ENCODE peak calls at places on chromosomes 11 and 22, in seven cellular contexts. One of them, this sample, is unnamed.

GRCh38 chr11:107859459-107860239 is 1.1 kb upstream of the SLC35F2 start:
- DNase-seq in fibroblast of the conjunctiva: no peak
- DNase-seq in endothelial cell: peak; percentile 12
- DNase-seq in skeletal muscle cell: no peak
- DNase-seq in activated CD8-positive, alpha-beta memory T cell treated with anti-CD3 and anti-CD28 coated beads, Interleukin-2, amount 50 U/mL, for 48 hours: peak; percentile 72
- DNase-seq in activated CD4-positive, alpha-beta T cell treated with anti-CD3 and anti-CD28 coated beads for 24 hours: no peak
- DNase-seq in cardiac muscle cell: peak; percentile 18
- DNase-seq in this sample: peak; percentile 72

GRCh38 chr11:57643802-57644201 is 5.9 kb downstream of the YPEL4 start:
- DNase-seq in fibroblast of the conjunctiva: no peak
- DNase-seq in endothelial cell: no peak
- DNase-seq in skeletal muscle cell: no peak
- DNase-seq in activated CD8-positive, alpha-beta memory T cell treated with anti-CD3 and anti-CD28 coated beads, Interleukin-2, amount 50 U/mL, for 48 hours: no peak
- DNase-seq in activated CD4-positive, alpha-beta T cell treated with anti-CD3 and anti-CD28 coated beads for 24 hours: no peak
- DNase-seq in cardiac muscle cell: peak; percentile 67
- DNase-seq in this sample: no peak

GRCh38 chr22:24985824-24986214 is 33.3 kb downstream of the KIAA1671 start:
- DNase-seq in fibroblast of the conjunctiva: no peak
- DNase-seq in endothelial cell: no peak
- DNase-seq in skeletal muscle cell: peak; percentile 52
- DNase-seq in activated CD8-positive, alpha-beta memory T cell treated with anti-CD3 and anti-CD28 coated beads, Interleukin-2, amount 50 U/mL, for 48 hours: no peak
- DNase-seq in activated CD4-positive, alpha-beta T cell treated with anti-CD3 and anti-CD28 coated beads for 24 hours: no peak
- DNase-seq in cardiac muscle cell: peak; percentile 96
- DNase-seq in this sample: peak; percentile 94

GRCh38 chr11:60345489-60345888 is 18.4 kb downstream of the MS4A6E start:
- DNase-seq in fibroblast of the conjunctiva: no peak
- DNase-seq in endothelial cell: peak; percentile 34
- DNase-seq in skeletal muscle cell: no peak
- DNase-seq in activated CD8-positive, alpha-beta memory T cell treated with anti-CD3 and anti-CD28 coated beads, Interleukin-2, amount 50 U/mL, for 48 hours: peak; percentile 54
- DNase-seq in activated CD4-positive, alpha-beta T cell treated with anti-CD3 and anti-CD28 coated beads for 24 hours: no peak
- DNase-seq in cardiac muscle cell: peak; percentile 3
- DNase-seq in this sample: peak; percentile 42

GRCh38 chr11:12817681-12818332 is 143.6 kb downstream of the TEAD1 start:
- DNase-seq in fibroblast of the conjunctiva: no peak
- DNase-seq in endothelial cell: no peak
- DNase-seq in skeletal muscle cell: no peak
- DNase-seq in activated CD8-positive, alpha-beta memory T cell treated with anti-CD3 and anti-CD28 coated beads, Interleukin-2, amount 50 U/mL, for 48 hours: no peak
- DNase-seq in activated CD4-positive, alpha-beta T cell treated with anti-CD3 and anti-CD28 coated beads for 24 hours: no peak
- DNase-seq in cardiac muscle cell: no peak
- DNase-seq in this sample: no peak

GRCh38 chr11:1228183-1228821 is 5.4 kb downstream of the MUC5B start:
- DNase-seq in fibroblast of the conjunctiva: no peak
- DNase-seq in endothelial cell: no peak
- DNase-seq in skeletal muscle cell: no peak
- DNase-seq in activated CD8-positive, alpha-beta memory T cell treated with anti-CD3 and anti-CD28 coated beads, Interleukin-2, amount 50 U/mL, for 48 hours: no peak
- DNase-seq in activated CD4-positive, alpha-beta T cell treated with anti-CD3 and anti-CD28 coated beads for 24 hours: no peak
- DNase-seq in cardiac muscle cell: no peak
- DNase-seq in this sample: no peak

GRCh38 chr22:37254867-37255233 is 10.8 kb upstream of the RAC2 start:
- DNase-seq in fibroblast of the conjunctiva: no peak
- DNase-seq in endothelial cell: no peak
- DNase-seq in skeletal muscle cell: no peak
- DNase-seq in activated CD8-positive, alpha-beta memory T cell treated with anti-CD3 and anti-CD28 coated beads, Interleukin-2, amount 50 U/mL, for 48 hours: no peak
- DNase-seq in activated CD4-positive, alpha-beta T cell treated with anti-CD3 and anti-CD28 coated beads for 24 hours: no peak
- DNase-seq in cardiac muscle cell: peak; percentile 75
- DNase-seq in this sample: peak; percentile 50

GRCh38 chr11:75499423-75500305 is 26.1 kb downstream of the GDPD5 start:
- DNase-seq in fibroblast of the conjunctiva: peak; percentile 91
- DNase-seq in endothelial cell: no peak
- DNase-seq in skeletal muscle cell: peak; percentile 81
- DNase-seq in activated CD8-positive, alpha-beta memory T cell treated with anti-CD3 and anti-CD28 coated beads, Interleukin-2, amount 50 U/mL, for 48 hours: no peak
- DNase-seq in activated CD4-positive, alpha-beta T cell treated with anti-CD3 and anti-CD28 coated beads for 24 hours: no peak
- DNase-seq in cardiac muscle cell: peak; percentile 95
- DNase-seq in this sample: peak; percentile 88

GRCh38 chr22:49368221-49368975 is 459.3 kb downstream of the BRD1 start:
- DNase-seq in fibroblast of the conjunctiva: no peak
- DNase-seq in endothelial cell: peak; percentile 1
- DNase-seq in skeletal muscle cell: no peak
- DNase-seq in activated CD8-positive, alpha-beta memory T cell treated with anti-CD3 and anti-CD28 coated beads, Interleukin-2, amount 50 U/mL, for 48 hours: peak; percentile 20
- DNase-seq in activated CD4-positive, alpha-beta T cell treated with anti-CD3 and anti-CD28 coated beads for 24 hours: no peak
- DNase-seq in cardiac muscle cell: no peak
- DNase-seq in this sample: no peak

GRCh38 chr11:32858731-32859130 is 29.0 kb downstream of the PRRG4 start:
- DNase-seq in fibroblast of the conjunctiva: no peak
- DNase-seq in endothelial cell: no peak
- DNase-seq in skeletal muscle cell: no peak
- DNase-seq in activated CD8-positive, alpha-beta memory T cell treated with anti-CD3 and anti-CD28 coated beads, Interleukin-2, amount 50 U/mL, for 48 hours: no peak
- DNase-seq in activated CD4-positive, alpha-beta T cell treated with anti-CD3 and anti-CD28 coated beads for 24 hours: no peak
- DNase-seq in cardiac muscle cell: no peak
- DNase-seq in this sample: peak; percentile 9

GRCh38 chr11:14551380-14551779 is 31.2 kb upstream of the PSMA1 start:
- DNase-seq in fibroblast of the conjunctiva: no peak
- DNase-seq in endothelial cell: no peak
- DNase-seq in skeletal muscle cell: no peak
- DNase-seq in activated CD8-positive, alpha-beta memory T cell treated with anti-CD3 and anti-CD28 coated beads, Interleukin-2, amount 50 U/mL, for 48 hours: no peak
- DNase-seq in activated CD4-positive, alpha-beta T cell treated with anti-CD3 and anti-CD28 coated beads for 24 hours: no peak
- DNase-seq in cardiac muscle cell: no peak
- DNase-seq in this sample: no peak

GRCh38 chr11:65915821-65916251 is 3.0 kb downstream of the C11orf68 start:
- DNase-seq in fibroblast of the conjunctiva: peak; percentile 94
- DNase-seq in endothelial cell: no peak
- DNase-seq in skeletal muscle cell: peak; percentile 89
- DNase-seq in activated CD8-positive, alpha-beta memory T cell treated with anti-CD3 and anti-CD28 coated beads, Interleukin-2, amount 50 U/mL, for 48 hours: no peak
- DNase-seq in activated CD4-positive, alpha-beta T cell treated with anti-CD3 and anti-CD28 coated beads for 24 hours: no peak
- DNase-seq in cardiac muscle cell: peak; percentile 96
- DNase-seq in this sample: peak; percentile 95

GRCh38 chr11:62980133-62980760 is 4.5 kb downstream of the SLC22A6 start:
- DNase-seq in fibroblast of the conjunctiva: no peak
- DNase-seq in endothelial cell: peak; percentile 29
- DNase-seq in skeletal muscle cell: no peak
- DNase-seq in activated CD8-positive, alpha-beta memory T cell treated with anti-CD3 and anti-CD28 coated beads, Interleukin-2, amount 50 U/mL, for 48 hours: no peak
- DNase-seq in activated CD4-positive, alpha-beta T cell treated with anti-CD3 and anti-CD28 coated beads for 24 hours: no peak
- DNase-seq in cardiac muscle cell: peak; percentile 21
- DNase-seq in this sample: peak; percentile 34

GRCh38 chr11:80899381-80899780 is 1458.6 kb upstream of the TENM4 start:
- DNase-seq in fibroblast of the conjunctiva: peak; percentile 61
- DNase-seq in endothelial cell: no peak
- DNase-seq in skeletal muscle cell: peak; percentile 2
- DNase-seq in activated CD8-positive, alpha-beta memory T cell treated with anti-CD3 and anti-CD28 coated beads, Interleukin-2, amount 50 U/mL, for 48 hours: no peak
- DNase-seq in activated CD4-positive, alpha-beta T cell treated with anti-CD3 and anti-CD28 coated beads for 24 hours: no peak
- DNase-seq in cardiac muscle cell: peak; percentile 78
- DNase-seq in this sample: peak; percentile 66

GRCh38 chr11:113447621-113448310 is 27.4 kb downstream of the DRD2 start:
- DNase-seq in fibroblast of the conjunctiva: no peak
- DNase-seq in endothelial cell: no peak
- DNase-seq in skeletal muscle cell: no peak
- DNase-seq in activated CD8-positive, alpha-beta memory T cell treated with anti-CD3 and anti-CD28 coated beads, Interleukin-2, amount 50 U/mL, for 48 hours: no peak
- DNase-seq in activated CD4-positive, alpha-beta T cell treated with anti-CD3 and anti-CD28 coated beads for 24 hours: no peak
- DNase-seq in cardiac muscle cell: peak; percentile 86
- DNase-seq in this sample: peak; percentile 81

GRCh38 chr11:59158206-59159068 is 13.5 kb upstream of the DTX4 start:
- DNase-seq in fibroblast of the conjunctiva: peak; percentile 68
- DNase-seq in endothelial cell: peak; percentile 61
- DNase-seq in skeletal muscle cell: no peak
- DNase-seq in activated CD8-positive, alpha-beta memory T cell treated with anti-CD3 and anti-CD28 coated beads, Interleukin-2, amount 50 U/mL, for 48 hours: no peak
- DNase-seq in activated CD4-positive, alpha-beta T cell treated with anti-CD3 and anti-CD28 coated beads for 24 hours: peak; percentile 43
- DNase-seq in cardiac muscle cell: peak; percentile 82
- DNase-seq in this sample: peak; percentile 78

GRCh38 chr11:86068138-86068861 is 584 bp downstream of the PICALM start:
- DNase-seq in fibroblast of the conjunctiva: no peak
- DNase-seq in endothelial cell: peak; percentile 43
- DNase-seq in skeletal muscle cell: no peak
- DNase-seq in activated CD8-positive, alpha-beta memory T cell treated with anti-CD3 and anti-CD28 coated beads, Interleukin-2, amount 50 U/mL, for 48 hours: peak; percentile 79
- DNase-seq in activated CD4-positive, alpha-beta T cell treated with anti-CD3 and anti-CD28 coated beads for 24 hours: no peak
- DNase-seq in cardiac muscle cell: peak; percentile 50
- DNase-seq in this sample: peak; percentile 49